ENCODE peak calls at places on chromosome 12, in five cellular contexts. G is A549, F is K562, U is HepG2, Q is GM12878. Z is an unnamed sample.

GRCh38 chr12:92036771-92037453 is 108.7 kb downstream of the BTG1 start:
- DNase-seq in U (no peak), G (no peak), Q (no peak), F (no peak), Z (no peak)

GRCh38 chr12:49598527-49598926 is 6.9 kb downstream of the FAM186B start:
- DNase-seq in Q (no peak), U (no peak), F (peak), G (no peak), Z (no peak)

GRCh38 chr12:2291182-2291832 is 238.5 kb downstream of the CACNA1C start:
- DNase-seq in U (peak), Q (no peak), G (peak), F (peak), Z (peak)

GRCh38 chr12:44372259-44372658 is 503.9 kb downstream of the NELL2 start:
- DNase-seq in F (no peak), U (no peak), G (no peak), Q (no peak), Z (no peak)

GRCh38 chr12:119225454-119225853 is 46.7 kb downstream of the HSPB8 start:
- DNase-seq in Q (no peak), F (no peak), U (no peak), G (no peak), Z (no peak)

GRCh38 chr12:49923878-49924610 is 20.3 kb upstream of the FAIM2 start:
- DNase-seq in F (no peak), G (no peak), Q (no peak), U (no peak), Z (no peak)

GRCh38 chr12:90216815-90217214 is 508.2 kb upstream of the ATP2B1 start:
- DNase-seq in G (no peak), F (no peak), U (no peak), Q (no peak), Z (no peak)

GRCh38 chr12:102061096-102061555 is 665 bp downstream of the WASHC3 start:
- DNase-seq in F (peak), U (peak), G (no peak), Q (peak), Z (no peak)

GRCh38 chr12:109844091-109844490 is 10.9 kb upstream of the TRPV4 start:
- DNase-seq in G (no peak), U (peak), Q (no peak), F (no peak), Z (no peak)

GRCh38 chr12:49982246-49983229 is 9.8 kb downstream of the AQP6 start:
- DNase-seq in G (no peak), F (no peak), Q (no peak), U (no peak), Z (no peak)

GRCh38 chr12:53044052-53044581 is 5.7 kb upstream of the TNS2 start:
- DNase-seq in U (peak), Q (no peak), F (peak), G (no peak), Z (no peak)

GRCh38 chr12:27385756-27386155 is 53.1 kb downstream of the BMAL2 start:
- DNase-seq in Q (no peak), F (no peak), G (no peak), U (no peak), Z (no peak)

GRCh38 chr12:115756271-115756670 is 521.2 kb downstream of the MED13L start:
- DNase-seq in G (no peak), F (no peak), Q (no peak), U (no peak), Z (no peak)

GRCh38 chr12:77746108-77746507 is 84.6 kb upstream of the NAV3 start:
- DNase-seq in U (no peak), F (no peak), Q (peak), G (no peak), Z (no peak)

GRCh38 chr12:124097681-124098080 is 124.7 kb downstream of the ZNF664 start:
- DNase-seq in G (no peak), U (no peak), F (no peak), Q (no peak), Z (no peak)

GRCh38 chr12:13198921-13199320 is 2.4 kb downstream of the EMP1 start:
- DNase-seq in Q (no peak), G (no peak), F (no peak), U (no peak), Z (no peak)

GRCh38 chr12:55060470-55060869 is 40.7 kb downstream of the NEUROD4 start:
- DNase-seq in Q (peak), U (no peak), F (peak), G (no peak), Z (no peak)

GRCh38 chr12:4214912-4215861 is 58.4 kb upstream of the CCND2 start:
- DNase-seq in Q (peak), G (no peak), F (peak), U (no peak), Z (no peak)
- TF ChIP-seq ESRRA in Q (no peak), G (no peak), F (peak), U (no peak), Z (no peak)

GRCh38 chr12:14910090-14910915 is 24.6 kb upstream of the MGP start:
- DNase-seq in F (no peak), Q (no peak), G (no peak), U (no peak), Z (no peak)
- TF ChIP-seq ESRRA in F (no peak), Q (no peak), G (no peak), U (no peak), Z (no peak)

GRCh38 chr12:121059031-121059898 is 20.2 kb upstream of the OASL start:
- DNase-seq in U (no peak), Q (no peak), F (no peak), G (no peak), Z (no peak)
- TF ChIP-seq ESRRA in U (no peak), Q (no peak), F (no peak), G (no peak), Z (no peak)

GRCh38 chr12:31866523-31866922 is 92.7 kb upstream of the RESF1 start:
- DNase-seq in F (no peak), G (no peak), Q (no peak), U (no peak), Z (no peak)

GRCh38 chr12:31868980-31869379 is 90.2 kb upstream of the RESF1 start:
- DNase-seq in U (no peak), G (no peak), F (no peak), Q (no peak), Z (no peak)

GRCh38 chr12:31861360-31861759 is 97.9 kb upstream of the RESF1 start:
- DNase-seq in U (no peak), G (no peak), Q (no peak), F (no peak), Z (no peak)

GRCh38 chr12:31867292-31867691 is 91.9 kb upstream of the RESF1 start:
- DNase-seq in G (no peak), F (no peak), Q (no peak), U (no peak), Z (no peak)

DNA sequence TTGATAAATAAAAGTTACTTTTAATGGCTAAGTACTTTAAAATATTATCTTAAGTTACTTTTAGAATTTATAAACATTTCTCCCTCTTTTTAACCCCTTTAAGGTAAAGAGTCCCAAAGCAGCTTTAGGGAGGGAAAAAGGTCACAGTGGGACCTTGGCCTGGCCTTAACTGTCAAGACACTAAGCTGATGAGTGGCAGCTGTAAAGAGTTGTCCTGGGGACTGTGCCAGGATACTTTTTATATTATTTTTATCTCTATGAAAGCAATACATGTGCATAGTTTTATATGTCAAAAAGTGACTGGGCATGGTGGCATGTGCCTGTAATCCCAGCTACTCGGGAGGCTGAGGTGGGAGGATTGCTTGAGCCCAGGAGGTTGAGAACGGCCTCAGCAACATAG is 94.2 kb upstream of the RESF1 start:
- DNase-seq in G (no peak), U (no peak), F (no peak), Q (no peak), Z (no peak)
- TF ChIP-seq ESRRA in G (no peak), U (no peak), F (no peak), Q (no peak), Z (no peak)

DNA sequence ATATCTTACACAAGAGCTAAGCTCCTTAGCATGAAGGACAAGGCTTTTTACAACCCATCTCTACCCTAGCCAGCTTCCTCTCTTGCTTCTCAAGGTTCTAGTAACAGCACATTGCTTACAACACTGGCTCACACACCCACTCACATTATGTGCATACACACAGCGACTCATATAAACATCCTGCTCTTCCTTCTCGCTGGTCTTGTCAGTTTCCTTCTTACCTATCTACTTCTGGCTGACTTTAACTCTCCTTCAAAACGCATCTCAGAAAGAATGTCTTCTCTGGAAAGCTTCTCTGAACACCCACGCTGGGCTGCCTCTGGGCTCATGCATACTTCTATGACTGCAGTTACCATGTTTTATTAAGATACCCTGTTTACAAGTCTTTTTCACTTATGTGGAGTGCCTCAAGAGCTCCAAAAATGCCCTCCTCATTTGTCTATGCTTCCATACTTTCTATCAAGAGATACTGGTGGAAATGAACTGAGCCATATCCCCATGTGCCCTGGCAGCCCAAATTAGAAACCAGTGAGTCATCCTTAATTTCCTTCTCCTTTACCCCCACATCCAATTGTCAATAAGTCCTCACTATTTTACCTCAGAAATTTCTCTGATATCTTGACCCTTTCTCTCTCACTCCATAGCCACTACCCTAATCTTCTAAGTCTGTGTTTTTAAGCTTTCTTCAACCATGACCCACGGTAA is 126.9 kb upstream of the KRAS start:
- DNase-seq in Q (no peak), F (no peak), U (no peak), G (no peak), Z (no peak)
- TF ChIP-seq ESRRA in Q (no peak), F (no peak), U (no peak), G (no peak), Z (no peak)

DNA sequence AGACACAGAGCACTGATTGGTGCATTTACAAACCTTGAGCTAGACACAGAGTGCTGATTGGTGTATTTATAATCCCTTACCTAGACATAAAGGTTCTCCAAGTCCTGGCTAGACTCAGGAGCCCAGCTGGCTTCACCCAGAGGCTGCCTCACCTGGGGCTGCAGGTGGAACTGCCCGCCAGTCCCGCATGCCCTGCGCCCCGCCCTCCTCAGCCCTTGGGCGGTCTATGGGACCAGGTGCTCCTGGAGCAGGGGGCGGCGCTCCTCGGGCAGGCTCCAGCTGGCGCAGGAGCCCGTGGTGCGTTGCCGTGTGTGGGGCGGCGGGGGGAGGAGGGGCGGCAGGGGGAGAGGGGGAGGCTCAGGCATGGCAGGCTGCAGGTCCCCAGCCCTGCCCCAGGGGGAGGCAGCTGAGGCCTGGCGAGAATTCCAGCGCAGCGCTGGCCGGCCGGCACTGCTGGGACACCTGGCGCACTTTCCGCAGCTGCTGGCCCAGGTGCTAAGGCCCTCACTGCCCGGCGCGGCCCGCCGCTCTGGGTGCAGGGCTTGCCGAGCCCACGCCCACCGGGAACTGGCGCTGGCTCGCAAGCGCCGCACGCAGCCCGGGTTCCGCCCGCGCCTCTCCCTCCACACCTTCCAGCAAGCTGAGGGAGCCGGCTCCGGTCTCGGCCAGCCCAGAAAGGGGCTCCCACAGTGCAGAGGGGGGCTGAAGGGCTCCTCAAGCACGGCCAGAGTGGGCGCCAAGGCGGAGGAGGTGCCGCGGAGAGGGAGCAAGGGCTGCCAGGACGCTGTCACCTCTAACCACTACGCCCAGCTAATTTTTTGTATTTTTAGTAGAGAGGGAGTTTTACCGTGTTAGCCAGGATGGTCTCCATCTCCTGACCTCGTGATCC is 3.1 kb upstream of the SLCO1B3 start:
- DNase-seq in F (no peak), U (no peak), G (no peak), Q (no peak), Z (no peak)
- TF ChIP-seq ESRRA in F (no peak), U (no peak), G (no peak), Q (no peak), Z (no peak)

GRCh38 chr12:573226-573625 is 90.0 kb downstream of the NINJ2 start:
- DNase-seq in Q (no peak), F (no peak), U (no peak), G (no peak), Z (no peak)
- TF ChIP-seq ESRRA in Q (no peak), F (no peak), U (no peak), G (no peak), Z (no peak)

GRCh38 chr12:121582583-121583333 is 1.9 kb upstream of the KDM2B start:
- DNase-seq in G (no peak), F (peak), Q (no peak), U (peak), Z (peak)
- TF ChIP-seq ESRRA in G (no peak), F (no peak), Q (no peak), U (no peak), Z (no peak)

GRCh38 chr12:6508087-6508486 is 14.2 kb downstream of the NCAPD2 start:
- DNase-seq in U (no peak), Q (no peak), G (no peak), F (no peak), Z (no peak)

DNA sequence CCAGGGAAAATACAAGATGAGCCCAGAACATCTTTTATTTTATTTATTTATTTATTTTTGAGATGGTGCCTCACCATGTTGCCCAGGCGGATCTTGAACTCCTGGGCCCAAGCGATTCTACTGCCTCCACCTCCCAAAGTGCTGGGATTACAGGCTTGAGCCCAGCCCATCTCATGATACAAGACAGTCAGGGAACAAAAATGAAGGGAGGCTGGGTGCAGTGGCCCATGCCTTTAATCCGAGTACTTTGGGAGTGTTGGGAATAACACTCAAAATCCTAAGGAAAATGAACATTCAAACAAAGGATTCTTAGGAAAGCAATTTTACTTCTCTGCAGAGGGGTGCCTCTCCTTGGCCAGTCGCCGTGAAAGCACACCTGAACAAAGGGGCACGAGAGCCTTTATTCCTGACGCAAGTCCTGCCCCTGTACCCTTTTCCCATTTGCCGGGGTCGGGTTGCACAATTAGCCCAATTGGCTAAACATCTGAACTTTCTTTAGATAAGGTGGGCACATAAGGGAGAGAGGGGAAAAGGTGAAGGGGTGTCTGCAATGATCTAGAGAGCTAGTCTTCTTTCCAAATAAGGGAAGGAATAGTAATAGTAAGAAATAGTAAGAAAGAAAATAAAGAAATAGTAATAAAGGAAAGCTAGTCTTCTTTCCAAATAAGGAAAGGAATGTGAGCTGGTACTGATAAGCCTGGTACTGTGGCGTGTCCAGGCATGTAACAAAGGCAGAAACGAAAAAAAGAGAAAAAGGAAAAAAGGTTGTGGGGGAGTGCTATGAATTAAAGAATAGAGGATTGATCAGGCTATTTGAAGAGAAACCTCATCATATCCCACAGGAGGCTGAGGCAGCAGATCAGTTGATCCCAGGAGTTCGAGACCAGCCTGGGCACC is 13.4 kb downstream of the NCAPD2 start:
- DNase-seq in Q (no peak), G (no peak), F (no peak), U (no peak), Z (peak)
- TF ChIP-seq ESRRA in Q (no peak), G (no peak), F (no peak), U (no peak), Z (no peak)

Z was measured in WTC11.